ENCODE peak calls at places on chromosomes 6 and 20, in four cellular contexts. H, S, O and J are unnamed samples.

GRCh38 chr6:165042912-165043311 is 266.5 kb downstream of the C6orf118 start:
- DNase-seq in O (no peak), S (no peak), H (peak), J (no peak)

GRCh38 chr6:10891960-10892359 is 5.1 kb downstream of the SYCP2L start:
- DNase-seq in H (no peak), S (no peak), O (no peak), J (no peak)

GRCh38 chr6:167399599-167399998 is 74.7 kb downstream of the TTLL2 start:
- DNase-seq in H (no peak), S (no peak), O (no peak), J (no peak)

GRCh38 chr6:21135484-21136005 is 458.0 kb upstream of the SOX4 start:
- DNase-seq in H (no peak), O (no peak), S (no peak), J (no peak)

GRCh38 chr6:28161410-28162079 is 19.9 kb downstream of the ZKSCAN8 start:
- DNase-seq in S (no peak), H (no peak), O (peak), J (peak)

GRCh38 chr6:136470044-136470443 is 80.2 kb downstream of the MAP7 start:
- DNase-seq in H (no peak), S (no peak), O (no peak), J (no peak)

GRCh38 chr20:63652192-63652980 is 838 bp downstream of the STMN3 start:
- DNase-seq in O (no peak), H (no peak), S (no peak), J (no peak)

GRCh38 chr20:48490976-48491657 is 336.7 kb downstream of the PREX1 start:
- DNase-seq in S (no peak), H (no peak), O (no peak), J (no peak)

GRCh38 chr20:45391559-45391958 is 13.4 kb upstream of the TP53TG5 start:
- DNase-seq in S (no peak), O (no peak), H (no peak), J (no peak)

GRCh38 chr20:51423810-51424209 is 118.7 kb downstream of the NFATC2 start:
- DNase-seq in O (no peak), H (no peak), S (no peak), J (no peak)

GRCh38 chr20:51516855-51517254 is 25.7 kb downstream of the NFATC2 start:
- DNase-seq in S (no peak), H (no peak), O (no peak), J (no peak)

GRCh38 chr6:36984581-36985383 is 1.2 kb downstream of the MTCH1 start:
- DNase-seq in H (peak), S (no peak), O (peak), J (no peak)

GRCh38 chr6:165118736-165119135 is 190.7 kb downstream of the C6orf118 start:
- DNase-seq in O (no peak), H (peak), S (no peak), J (no peak)

GRCh38 chr6:111689419-111689818 is 83.7 kb upstream of the TRAF3IP2 start:
- DNase-seq in S (no peak), O (no peak), H (no peak), J (no peak)

GRCh38 chr6:157314705-157315321 is 8.5 kb downstream of the TMEM242 start:
- DNase-seq in S (no peak), O (peak), H (peak), J (no peak)

GRCh38 chr20:6767536-6768227 is at the start of gene BMP2:
- DNase-seq in H (peak), S (no peak), O (peak), J (peak)

GRCh38 chr20:31704225-31705119 is 18.2 kb downstream of the BCL2L1 start:
- DNase-seq in H (peak), O (peak), S (peak), J (no peak)

GRCh38 chr6:151043944-151044343 is 178.4 kb downstream of the MTHFD1L start:
- DNase-seq in S (no peak), O (no peak), H (no peak), J (no peak)

GRCh38 chr6:41917528-41917927 is 3.4 kb downstream of the MED20 start:
- DNase-seq in S (peak), H (peak), O (peak), J (no peak)

GRCh38 chr20:42483694-42484303 is 705.9 kb downstream of the PTPRT start:
- DNase-seq in O (no peak), H (no peak), S (no peak), J (no peak)

GRCh38 chr6:53410508-53411258 is 61.9 kb upstream of the ELOVL5 start:
- DNase-seq in O (peak), H (peak), S (no peak), J (peak)

GRCh38 chr6:132962936-132963579 is 148.7 kb downstream of the RPS12 start:
- DNase-seq in O (peak), S (peak), H (peak), J (peak)

GRCh38 chr6:26475823-26476729 is 18.3 kb downstream of the BTN2A1 start:
- DNase-seq in S (no peak), O (peak), H (peak), J (no peak)

GRCh38 chr20:1764136-1765033 is 106.8 kb upstream of the SIRPG start:
- DNase-seq in O (peak), S (peak), H (peak), J (no peak)
- TF ChIP-seq CTCF in O (peak), S (peak), H (peak), J (peak)

GRCh38 chr6:60754879-60755278 is 1531.1 kb downstream of the KHDRBS2 start:
- DNase-seq in O (no peak), S (no peak), H (no peak), J (no peak)
- TF ChIP-seq CTCF in O (no peak), S (peak), H (no peak), J (no peak)

GRCh38 chr6:153832543-153832942 is 206.5 kb upstream of the OPRM1 start:
- DNase-seq in H (no peak), S (no peak), O (no peak), J (no peak)

GRCh38 chr6:153831350-153832078 is 207.5 kb upstream of the OPRM1 start:
- DNase-seq in O (no peak), H (no peak), S (no peak), J (no peak)
- TF ChIP-seq CTCF in O (no peak), H (no peak), S (no peak), J (no peak)

GRCh38 chr6:24603241-24603640 is 42.8 kb downstream of the KIAA0319 start:
- DNase-seq in H (no peak), O (no peak), S (no peak), J (no peak)
- TF ChIP-seq CTCF in H (no peak), O (no peak), S (no peak), J (no peak)